ENCODE peak calls at places on chromosomes 13 and 19, in five cellular contexts. One of them, this sample, is unnamed.

GRCh38 chr19:18434411-18435184 is 3.3 kb downstream of the ISYNA1 start:
- DNase-seq in osteocyte: no peak
- DNase-seq in fibroblast of pulmonary artery: no peak
- DNase-seq in progenitor cell of endocrine pancreas: no peak
- DNase-seq in CD4-positive, alpha-beta T cell: no peak
- DNase-seq in this sample: no peak

GRCh38 chr13:113802090-113802531 is 43.1 kb downstream of the TMEM255B start:
- DNase-seq in fibroblast of pulmonary artery: peak
- DNase-seq in osteocyte: no peak
- DNase-seq in CD4-positive, alpha-beta T cell: no peak
- DNase-seq in progenitor cell of endocrine pancreas: no peak
- DNase-seq in this sample: no peak

GRCh38 chr19:5492813-5493409 is 37.7 kb downstream of the ZNRF4 start:
- DNase-seq in osteocyte: no peak
- DNase-seq in fibroblast of pulmonary artery: no peak
- DNase-seq in progenitor cell of endocrine pancreas: no peak
- DNase-seq in CD4-positive, alpha-beta T cell: no peak
- DNase-seq in this sample: no peak

GRCh38 chr13:42615691-42616090 is 41.7 kb downstream of the TNFSF11 start:
- DNase-seq in osteocyte: no peak
- DNase-seq in progenitor cell of endocrine pancreas: no peak
- DNase-seq in CD4-positive, alpha-beta T cell: no peak
- DNase-seq in fibroblast of pulmonary artery: peak
- DNase-seq in this sample: no peak

GRCh38 chr19:33845498-33845897 is 48.8 kb downstream of the KCTD15 start:
- DNase-seq in fibroblast of pulmonary artery: no peak
- DNase-seq in progenitor cell of endocrine pancreas: no peak
- DNase-seq in CD4-positive, alpha-beta T cell: no peak
- DNase-seq in osteocyte: no peak
- DNase-seq in this sample: no peak

GRCh38 chr19:14577885-14578427 is 4.9 kb upstream of the CLEC17A start:
- DNase-seq in CD4-positive, alpha-beta T cell: no peak
- DNase-seq in osteocyte: no peak
- DNase-seq in fibroblast of pulmonary artery: no peak
- DNase-seq in progenitor cell of endocrine pancreas: no peak
- DNase-seq in this sample: no peak

GRCh38 chr13:37869506-37869755 is 141 bp downstream of the TRPC4 start:
- DNase-seq in progenitor cell of endocrine pancreas: no peak
- DNase-seq in fibroblast of pulmonary artery: peak
- DNase-seq in osteocyte: no peak
- DNase-seq in CD4-positive, alpha-beta T cell: no peak
- DNase-seq in this sample: peak

GRCh38 chr19:44587863-44588752 is 25.3 kb upstream of the IGSF23 start:
- DNase-seq in CD4-positive, alpha-beta T cell: no peak
- DNase-seq in fibroblast of pulmonary artery: peak
- DNase-seq in progenitor cell of endocrine pancreas: no peak
- DNase-seq in osteocyte: no peak
- DNase-seq in this sample: no peak

GRCh38 chr19:40090256-40091204 is at the start of gene ZNF780A:
- DNase-seq in CD4-positive, alpha-beta T cell: peak
- DNase-seq in osteocyte: peak
- DNase-seq in progenitor cell of endocrine pancreas: peak
- DNase-seq in fibroblast of pulmonary artery: peak
- DNase-seq in this sample: peak

GRCh38 chr19:48842744-48843162 is 6.5 kb upstream of the HSD17B14 start:
- DNase-seq in progenitor cell of endocrine pancreas: peak
- DNase-seq in fibroblast of pulmonary artery: peak
- DNase-seq in CD4-positive, alpha-beta T cell: peak
- DNase-seq in osteocyte: no peak
- DNase-seq in this sample: no peak

GRCh38 chr19:38977445-38978314 is 2.1 kb upstream of the FBXO17 start:
- DNase-seq in osteocyte: no peak
- DNase-seq in fibroblast of pulmonary artery: no peak
- DNase-seq in progenitor cell of endocrine pancreas: no peak
- DNase-seq in CD4-positive, alpha-beta T cell: no peak
- DNase-seq in this sample: no peak

GRCh38 chr13:43128504-43128929 is 105.1 kb downstream of the DNAJC15 start:
- DNase-seq in CD4-positive, alpha-beta T cell: no peak
- DNase-seq in fibroblast of pulmonary artery: no peak
- DNase-seq in progenitor cell of endocrine pancreas: no peak
- DNase-seq in osteocyte: no peak
- DNase-seq in this sample: no peak

GRCh38 chr13:100203696-100204367 is 114.9 kb downstream of the PCCA start:
- DNase-seq in progenitor cell of endocrine pancreas: no peak
- DNase-seq in fibroblast of pulmonary artery: peak
- DNase-seq in CD4-positive, alpha-beta T cell: no peak
- DNase-seq in osteocyte: no peak
- DNase-seq in this sample: no peak

GRCh38 chr13:91381371-91381770 is 17.1 kb upstream of the GPC5 start:
- DNase-seq in progenitor cell of endocrine pancreas: no peak
- DNase-seq in osteocyte: no peak
- DNase-seq in fibroblast of pulmonary artery: peak
- DNase-seq in CD4-positive, alpha-beta T cell: no peak
- DNase-seq in this sample: no peak
- TF ChIP-seq CTCF in progenitor cell of endocrine pancreas: peak
- TF ChIP-seq CTCF in osteocyte: peak
- TF ChIP-seq CTCF in fibroblast of pulmonary artery: peak
- TF ChIP-seq CTCF in CD4-positive, alpha-beta T cell: no peak
- TF ChIP-seq CTCF in this sample: peak

GRCh38 chr19:1365964-1366695 is 17.6 kb upstream of the NDUFS7 start:
- DNase-seq in CD4-positive, alpha-beta T cell: no peak
- DNase-seq in progenitor cell of endocrine pancreas: no peak
- DNase-seq in fibroblast of pulmonary artery: no peak
- DNase-seq in osteocyte: no peak
- DNase-seq in this sample: no peak

GRCh38 chr19:1365306-1365963 is 18.3 kb upstream of the NDUFS7 start:
- DNase-seq in fibroblast of pulmonary artery: no peak
- DNase-seq in osteocyte: no peak
- DNase-seq in progenitor cell of endocrine pancreas: no peak
- DNase-seq in CD4-positive, alpha-beta T cell: no peak
- DNase-seq in this sample: no peak

GRCh38 chr19:1363599-1363998 is 20.1 kb upstream of the NDUFS7 start:
- DNase-seq in CD4-positive, alpha-beta T cell: no peak
- DNase-seq in fibroblast of pulmonary artery: no peak
- DNase-seq in osteocyte: no peak
- DNase-seq in progenitor cell of endocrine pancreas: no peak
- DNase-seq in this sample: no peak

GRCh38 chr19:1362385-1363257 is 21.1 kb upstream of the NDUFS7 start:
- DNase-seq in CD4-positive, alpha-beta T cell: no peak
- DNase-seq in progenitor cell of endocrine pancreas: no peak
- DNase-seq in osteocyte: no peak
- DNase-seq in fibroblast of pulmonary artery: no peak
- DNase-seq in this sample: no peak

DNA sequence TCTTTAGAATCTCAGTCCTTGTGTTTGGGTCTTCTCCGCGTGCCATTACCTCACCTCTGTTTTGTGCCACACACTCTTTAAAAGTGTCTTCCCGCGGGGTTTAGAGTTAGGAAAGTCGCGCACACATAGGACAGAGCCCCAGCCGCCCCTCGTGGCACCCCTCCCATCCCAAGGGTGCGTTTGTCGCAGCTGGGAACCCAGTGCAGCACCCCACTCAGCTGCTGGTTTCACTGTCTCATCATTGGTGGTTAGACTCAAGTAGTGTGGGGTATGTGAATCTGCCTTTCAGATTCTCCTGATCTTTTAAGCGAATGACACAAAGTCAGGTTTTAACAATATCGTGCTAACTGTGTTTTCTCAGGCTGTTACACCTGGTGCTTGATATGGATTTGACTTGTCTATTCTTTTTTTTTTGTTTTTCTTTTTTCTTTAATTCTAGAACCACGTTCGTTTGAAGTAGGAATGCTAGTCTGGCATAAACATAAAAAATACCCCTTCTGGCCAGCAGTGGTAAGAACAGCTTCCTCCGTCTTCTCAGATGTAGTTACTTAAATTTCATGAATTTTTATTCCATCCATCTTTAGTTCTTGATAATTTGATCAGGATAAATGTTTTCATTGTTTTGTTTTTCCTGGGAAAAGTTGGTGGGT is 19.5 kb upstream of the NDUFS7 start:
- DNase-seq in progenitor cell of endocrine pancreas: no peak
- DNase-seq in CD4-positive, alpha-beta T cell: no peak
- DNase-seq in osteocyte: no peak
- DNase-seq in fibroblast of pulmonary artery: no peak
- DNase-seq in this sample: no peak
- TF ChIP-seq CTCF in progenitor cell of endocrine pancreas: peak
- TF ChIP-seq CTCF in CD4-positive, alpha-beta T cell: peak
- TF ChIP-seq CTCF in osteocyte: peak
- TF ChIP-seq CTCF in fibroblast of pulmonary artery: peak
- TF ChIP-seq CTCF in this sample: peak

DNA sequence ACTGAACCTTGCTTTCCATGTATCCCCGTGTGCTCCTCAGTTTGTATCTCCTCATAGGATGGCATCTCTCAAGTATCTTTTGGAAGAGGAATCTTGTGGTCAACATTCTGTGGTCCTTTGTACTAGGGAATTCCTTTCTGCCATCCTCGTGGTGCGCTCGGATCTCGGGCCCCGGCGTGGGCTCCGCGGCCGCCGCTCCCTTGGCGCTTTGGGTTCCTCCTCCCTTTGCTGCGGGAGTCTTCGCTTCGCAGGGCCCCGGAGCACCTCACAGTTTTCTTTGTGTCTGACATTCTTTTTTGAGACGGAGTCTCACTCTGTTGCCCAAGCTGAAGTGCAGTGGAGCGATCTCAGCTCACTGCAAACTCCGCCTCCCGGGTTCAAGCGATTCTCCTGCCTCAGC is 264.7 kb downstream of the IRS2 start:
- DNase-seq in osteocyte: no peak
- DNase-seq in progenitor cell of endocrine pancreas: no peak
- DNase-seq in fibroblast of pulmonary artery: no peak
- DNase-seq in CD4-positive, alpha-beta T cell: no peak
- DNase-seq in this sample: no peak
- TF ChIP-seq CTCF in osteocyte: no peak
- TF ChIP-seq CTCF in progenitor cell of endocrine pancreas: no peak
- TF ChIP-seq CTCF in fibroblast of pulmonary artery: no peak
- TF ChIP-seq CTCF in CD4-positive, alpha-beta T cell: no peak
- TF ChIP-seq CTCF in this sample: no peak

GRCh38 chr13:80945328-80945727 is 604.4 kb upstream of the SPRY2 start:
- DNase-seq in fibroblast of pulmonary artery: no peak
- DNase-seq in progenitor cell of endocrine pancreas: peak
- DNase-seq in CD4-positive, alpha-beta T cell: no peak
- DNase-seq in osteocyte: no peak
- DNase-seq in this sample: no peak
- TF ChIP-seq CTCF in fibroblast of pulmonary artery: no peak
- TF ChIP-seq CTCF in progenitor cell of endocrine pancreas: no peak
- TF ChIP-seq CTCF in CD4-positive, alpha-beta T cell: no peak
- TF ChIP-seq CTCF in osteocyte: no peak
- TF ChIP-seq CTCF in this sample: no peak

GRCh38 chr13:29707876-29708543 is 112.5 kb upstream of the SLC7A1 start:
- DNase-seq in CD4-positive, alpha-beta T cell: peak
- DNase-seq in progenitor cell of endocrine pancreas: no peak
- DNase-seq in fibroblast of pulmonary artery: peak
- DNase-seq in osteocyte: no peak
- DNase-seq in this sample: no peak
- TF ChIP-seq CTCF in CD4-positive, alpha-beta T cell: no peak
- TF ChIP-seq CTCF in progenitor cell of endocrine pancreas: peak
- TF ChIP-seq CTCF in fibroblast of pulmonary artery: peak
- TF ChIP-seq CTCF in osteocyte: peak
- TF ChIP-seq CTCF in this sample: peak